ENCODE peak calls at places on chromosomes 3 and 15, in eight cellular contexts. W, U, O, V, Z, Q, L and E are unnamed samples.

GRCh38 chr15:91589360-91589759 is 264.1 kb upstream of the SLCO3A1 start:
- DNase-seq in L (no peak), W (peak; percentile 35), O (no peak), U (no peak), Z (no peak), V (no peak), Q (no peak), E (no peak)

GRCh38 chr3:162385387-162385786 is 888.8 kb downstream of the OTOL1 start:
- DNase-seq in O (no peak), W (no peak), U (no peak), Q (no peak), Z (no peak), L (no peak), V (no peak), E (no peak)

GRCh38 chr15:28107111-28107893 is 8.2 kb upstream of the OCA2 start:
- DNase-seq in Q (peak; percentile 66), W (peak; percentile 31), U (no peak), Z (peak; percentile 18), L (no peak), V (no peak), O (no peak), E (peak; percentile 22)

GRCh38 chr3:20320489-20320888 is 134.5 kb upstream of the SGO1 start:
- DNase-seq in Q (no peak), V (no peak), U (no peak), W (no peak), L (no peak), Z (no peak), O (no peak), E (no peak)

GRCh38 chr3:88061749-88062148 is 2.7 kb downstream of the ZNF654 start:
- DNase-seq in O (no peak), Q (no peak), W (no peak), U (no peak), Z (no peak), L (no peak), V (no peak), E (no peak)

GRCh38 chr3:30341851-30342250 is 264.6 kb upstream of the TGFBR2 start:
- DNase-seq in O (no peak), L (no peak), W (no peak), Q (no peak), U (no peak), Z (no peak), V (no peak), E (peak; percentile 63)

GRCh38 chr3:11391172-11391879 is 119.1 kb downstream of the ATG7 start:
- DNase-seq in Q (no peak), U (no peak), O (no peak), V (no peak), Z (no peak), L (no peak), W (no peak), E (no peak)

GRCh38 chr3:32438596-32439344 is 47.1 kb downstream of the CMTM7 start:
- DNase-seq in W (peak; percentile 64), Q (no peak), O (no peak), U (no peak), V (no peak), L (no peak), Z (no peak), E (no peak)

GRCh38 chr3:197510642-197511018 is 45.1 kb downstream of the BDH1 start:
- DNase-seq in O (no peak), L (no peak), Z (no peak), V (no peak), U (no peak), W (no peak), Q (no peak), E (no peak)

GRCh38 chr3:123412811-123413588 is 35.9 kb downstream of the ADCY5 start:
- DNase-seq in U (no peak), Q (no peak), L (no peak), V (peak; percentile 59), W (no peak), Z (no peak), O (no peak), E (no peak)

GRCh38 chr3:120753831-120754230 is 11.3 kb downstream of the GTF2E1 start:
- DNase-seq in L (no peak), V (no peak), Q (no peak), Z (no peak), O (no peak), U (no peak), W (no peak), E (peak; percentile 21)

GRCh38 chr3:69182588-69183299 is 60.3 kb upstream of the LMOD3 start:
- DNase-seq in Q (no peak), U (no peak), Z (no peak), V (no peak), L (peak; percentile 33), W (no peak), O (peak; percentile 58), E (peak; percentile 89)

GRCh38 chr3:59185586-59186381 is 136.0 kb upstream of the CFAP20DC start:
- DNase-seq in U (peak; percentile 1), L (no peak), V (no peak), O (no peak), W (no peak), Q (no peak), Z (no peak), E (peak; percentile 23)

GRCh38 chr3:151011427-151011826 is 38.9 kb upstream of the CLRN1 start:
- DNase-seq in V (no peak), O (peak; percentile 81), Q (peak; percentile 82), U (peak; percentile 62), L (peak; percentile 16), Z (no peak), W (no peak), E (peak; percentile 80)

GRCh38 chr3:117856354-117856753 is 1146.8 kb downstream of the TUSC7 start:
- DNase-seq in L (no peak), Q (no peak), U (no peak), O (no peak), W (no peak), V (no peak), Z (no peak), E (no peak)

GRCh38 chr15:71048913-71049675 is 66.2 kb upstream of the THSD4 start:
- DNase-seq in L (no peak), O (peak; percentile 28), U (no peak), V (no peak), Z (no peak), W (no peak), Q (no peak), E (peak; percentile 96)